ENCODE peak calls at places on chromosomes 6 and 20, in ten cellular contexts. K, A, N, W, Q, H, S, T, I and E are unnamed samples.

GRCh38 chr6:36098920-36099647 is 31.2 kb upstream of the MAPK13 start:
- DNase-seq in Q (no peak), N (no peak), A (no peak), T (no peak), H (no peak), S (peak), K (no peak), W (no peak), I (no peak), E (no peak)

GRCh38 chr6:116008470-116009229 is 52.0 kb downstream of the FRK start:
- DNase-seq in N (no peak), I (peak), Q (no peak), H (no peak), S (no peak), T (no peak), W (peak), K (peak), A (peak), E (no peak)

GRCh38 chr6:16511048-16511660 is 250.1 kb downstream of the ATXN1 start:
- DNase-seq in S (peak), A (no peak), T (no peak), W (peak), H (no peak), N (no peak), Q (no peak), K (peak), I (peak), E (no peak)

GRCh38 chr6:40996591-40997247 is 42.3 kb downstream of the UNC5CL start:
- DNase-seq in I (no peak), Q (no peak), T (peak), N (peak), W (no peak), A (no peak), H (peak), S (peak), K (no peak), E (no peak)

GRCh38 chr6:165697171-165697570 is 34.1 kb upstream of the PDE10A start:
- DNase-seq in Q (no peak), H (no peak), K (no peak), W (no peak), N (no peak), A (no peak), T (no peak), I (peak), S (no peak), E (no peak)

GRCh38 chr6:161057103-161058091 is 65.8 kb downstream of the MAP3K4 start:
- DNase-seq in T (no peak), Q (no peak), N (no peak), S (no peak), H (no peak), A (no peak), K (peak), I (no peak), W (no peak), E (no peak)

GRCh38 chr20:51462566-51463276 is 79.8 kb downstream of the NFATC2 start:
- DNase-seq in W (peak), S (no peak), K (no peak), T (no peak), A (peak), N (no peak), Q (no peak), I (peak), H (no peak), E (no peak)

GRCh38 chr6:158863646-158864045 is 44.5 kb upstream of the EZR start:
- DNase-seq in Q (no peak), W (peak), A (no peak), T (no peak), K (no peak), I (peak), S (no peak), N (no peak), H (no peak), E (no peak)

GRCh38 chr6:93568169-93568568 is 148.8 kb upstream of the EPHA7 start:
- DNase-seq in N (no peak), T (no peak), A (no peak), K (no peak), S (no peak), H (no peak), I (no peak), W (no peak), Q (no peak), E (no peak)

DNA sequence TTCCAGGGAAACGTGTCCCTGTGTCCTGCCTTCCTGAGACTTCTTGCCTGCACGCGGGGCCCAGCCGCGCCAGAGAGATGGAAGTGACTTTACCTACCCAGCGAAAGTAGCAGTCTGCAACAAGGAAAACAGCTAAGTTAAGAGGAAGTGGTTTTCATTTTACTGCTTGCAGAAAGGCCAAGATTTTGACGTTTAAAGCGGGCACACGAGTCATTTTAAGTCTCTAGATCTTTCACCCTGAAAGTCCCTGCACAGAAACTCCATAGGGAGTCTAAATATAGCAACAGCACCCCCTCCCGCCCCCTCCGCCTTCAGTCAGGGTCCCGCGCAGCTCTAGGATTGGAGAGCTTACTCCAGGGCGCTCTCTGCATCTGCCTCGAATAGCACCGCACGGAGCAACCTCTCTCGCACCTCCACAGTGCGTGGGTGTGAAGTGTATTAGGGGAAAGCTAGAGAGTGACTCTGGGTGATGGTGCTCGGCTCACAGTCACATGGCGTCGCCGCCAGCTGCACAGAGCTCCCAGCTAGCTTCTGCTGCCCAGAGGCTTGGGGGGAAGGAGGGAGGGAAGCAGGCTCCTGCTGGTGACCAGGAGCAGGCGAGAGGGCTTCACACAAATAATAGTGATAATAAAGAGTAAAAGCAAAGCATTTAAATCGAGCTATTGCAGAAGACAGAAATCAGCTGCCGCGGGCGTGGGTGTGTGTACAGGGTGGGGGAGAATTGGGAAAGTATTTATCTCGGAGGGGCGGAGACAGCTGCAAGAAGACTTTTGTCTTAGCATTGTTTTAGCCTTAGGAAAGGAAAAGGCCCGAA is 1.8 kb upstream of the KCNQ5 start:
- DNase-seq in S (peak), N (peak), T (peak), W (peak), K (no peak), Q (peak), H (peak), I (peak), A (peak), E (peak)
- TF ChIP-seq CTCF in S (no peak), N (no peak), T (no peak), W (no peak), K (no peak), Q (no peak), H (no peak), I (no peak), A (no peak), E (no peak)

GRCh38 chr20:62352402-62353288 is 14.5 kb downstream of the LAMA5 start:
- DNase-seq in H (no peak), K (peak), Q (no peak), N (no peak), S (no peak), W (no peak), I (peak), A (peak), T (no peak), E (no peak)
- TF ChIP-seq CTCF in H (no peak), K (no peak), Q (no peak), N (no peak), S (no peak), W (no peak), I (peak), A (peak), T (no peak), E (no peak)

GRCh38 chr6:32977953-32978324 is 9.5 kb downstream of the BRD2 start:
- DNase-seq in W (no peak), T (no peak), S (no peak), A (no peak), Q (no peak), H (no peak), I (no peak), N (no peak), K (no peak), E (no peak)

GRCh38 chr6:32977272-32977952 is 9.0 kb downstream of the BRD2 start:
- DNase-seq in H (no peak), I (no peak), K (no peak), W (no peak), T (no peak), S (no peak), Q (no peak), N (no peak), A (no peak), E (no peak)

GRCh38 chr6:32975886-32976285 is 7.5 kb downstream of the BRD2 start:
- DNase-seq in K (no peak), T (no peak), S (no peak), H (no peak), A (no peak), I (no peak), N (no peak), W (no peak), Q (no peak), E (no peak)

GRCh38 chr6:32974541-32975308 is 6.3 kb downstream of the BRD2 start:
- DNase-seq in I (no peak), H (no peak), N (no peak), Q (no peak), K (no peak), S (no peak), T (no peak), A (no peak), W (no peak), E (no peak)

GRCh38 chr6:32976334-32977069 is 8.1 kb downstream of the BRD2 start:
- DNase-seq in K (no peak), Q (no peak), N (no peak), W (no peak), T (no peak), S (no peak), I (no peak), A (no peak), H (no peak), E (no peak)
- TF ChIP-seq CTCF in K (no peak), Q (no peak), N (no peak), W (no peak), T (no peak), S (no peak), I (no peak), A (no peak), H (no peak), E (no peak)

GRCh38 chr6:24909281-24910216 is 26.2 kb downstream of the RIPOR2 start:
- DNase-seq in N (no peak), Q (no peak), H (no peak), I (no peak), A (no peak), T (no peak), S (no peak), K (no peak), W (peak), E (no peak)

GRCh38 chr6:24908555-24908954 is 27.2 kb downstream of the RIPOR2 start:
- DNase-seq in I (no peak), K (no peak), Q (no peak), N (no peak), A (no peak), W (peak), S (no peak), H (no peak), T (no peak), E (no peak)

GRCh38 chr6:24910850-24911712 is 24.7 kb downstream of the RIPOR2 start:
- DNase-seq in I (no peak), Q (peak), A (peak), H (peak), S (peak), T (peak), K (peak), W (peak), N (peak), E (peak)

GRCh38 chr6:24911983-24912382 is 23.8 kb downstream of the RIPOR2 start:
- DNase-seq in Q (no peak), A (no peak), K (no peak), S (no peak), N (no peak), I (no peak), H (no peak), W (no peak), T (no peak), E (no peak)

DNA sequence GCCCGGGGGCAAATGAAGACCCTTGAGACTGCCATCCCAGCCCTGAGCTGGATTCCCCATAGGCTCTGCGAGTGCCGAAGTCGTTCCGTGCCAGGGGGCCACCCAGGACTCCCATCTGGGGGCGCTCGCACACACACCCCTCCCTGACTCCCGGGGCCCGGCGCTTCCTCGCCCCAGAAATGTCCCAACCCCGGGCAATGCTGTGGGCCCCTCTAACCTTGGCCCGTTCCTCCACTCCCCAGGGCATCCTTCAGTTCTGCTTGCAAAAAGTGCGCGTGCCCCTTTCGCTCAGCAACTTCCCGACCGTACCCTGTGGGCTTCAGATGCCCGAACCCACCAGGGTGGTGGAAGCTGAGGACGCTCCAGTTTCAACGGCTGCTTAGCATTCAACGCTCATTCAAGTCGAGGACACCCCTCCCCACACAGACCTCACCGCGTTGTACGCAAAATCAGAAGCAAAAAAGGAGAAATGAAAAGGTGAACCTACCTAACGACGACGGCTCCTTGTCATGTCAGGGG is 25.4 kb downstream of the RIPOR2 start:
- DNase-seq in I (no peak), Q (peak), A (peak), K (peak), H (peak), T (peak), W (peak), N (peak), S (peak), E (peak)
- TF ChIP-seq CTCF in I (no peak), Q (no peak), A (peak), K (no peak), H (no peak), T (no peak), W (peak), N (peak), S (peak), E (no peak)

DNA sequence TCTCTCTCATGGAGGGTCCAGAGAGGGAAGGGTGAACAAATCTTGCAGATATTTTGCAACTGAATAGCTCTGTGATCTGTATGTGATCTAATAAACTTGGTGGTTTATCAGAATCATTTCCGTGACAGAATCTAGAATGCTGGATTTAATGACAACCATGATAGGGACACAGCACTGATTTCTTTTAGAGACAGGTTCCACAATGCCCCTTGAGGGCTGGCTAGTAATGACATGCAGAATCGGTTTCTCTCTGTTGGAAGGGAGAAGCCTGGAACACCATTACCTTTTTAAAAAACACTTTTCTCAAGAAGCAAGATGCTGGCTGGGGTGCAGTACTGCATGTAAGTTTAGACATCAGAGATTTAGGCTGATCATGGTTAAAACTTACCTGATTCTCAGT is 313.4 kb downstream of the CDH26 start:
- DNase-seq in N (no peak), S (peak), H (no peak), T (peak), I (no peak), Q (peak), K (no peak), A (no peak), W (peak), E (no peak)
- TF ChIP-seq CTCF in N (peak), S (no peak), H (peak), T (peak), I (peak), Q (no peak), K (peak), A (peak), W (peak), E (no peak)

DNA sequence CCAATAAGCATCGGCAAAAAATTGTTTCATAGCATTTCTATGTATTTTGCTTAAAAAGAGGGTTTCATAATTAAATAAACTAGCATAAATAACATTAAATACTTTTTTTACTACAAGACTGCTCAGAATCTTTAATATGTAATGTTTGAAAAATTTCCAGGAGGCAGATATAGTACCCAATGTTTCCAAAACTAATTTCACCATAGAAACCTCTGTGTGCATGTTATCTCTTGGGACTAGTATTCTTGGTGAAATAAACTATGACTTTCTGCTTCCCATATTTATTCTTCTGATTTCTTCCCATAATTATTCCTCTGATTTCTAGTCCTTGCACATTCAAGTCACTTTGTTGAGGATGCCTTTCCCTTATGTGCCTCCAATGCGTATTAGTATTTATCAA is 94.5 kb downstream of the PTPRK start:
- DNase-seq in N (no peak), K (no peak), S (no peak), I (no peak), A (no peak), T (no peak), H (no peak), Q (no peak), W (no peak), E (no peak)
- TF ChIP-seq CTCF in N (no peak), K (no peak), S (no peak), I (no peak), A (no peak), T (no peak), H (no peak), Q (no peak), W (no peak), E (no peak)

GRCh38 chr6:140245641-140246040 is 871.2 kb upstream of the CITED2 start:
- DNase-seq in N (no peak), Q (no peak), A (no peak), K (no peak), I (no peak), W (no peak), H (no peak), T (no peak), S (no peak), E (no peak)
- TF ChIP-seq CTCF in N (no peak), Q (no peak), A (no peak), K (no peak), I (no peak), W (no peak), H (no peak), T (no peak), S (no peak), E (no peak)

DNA sequence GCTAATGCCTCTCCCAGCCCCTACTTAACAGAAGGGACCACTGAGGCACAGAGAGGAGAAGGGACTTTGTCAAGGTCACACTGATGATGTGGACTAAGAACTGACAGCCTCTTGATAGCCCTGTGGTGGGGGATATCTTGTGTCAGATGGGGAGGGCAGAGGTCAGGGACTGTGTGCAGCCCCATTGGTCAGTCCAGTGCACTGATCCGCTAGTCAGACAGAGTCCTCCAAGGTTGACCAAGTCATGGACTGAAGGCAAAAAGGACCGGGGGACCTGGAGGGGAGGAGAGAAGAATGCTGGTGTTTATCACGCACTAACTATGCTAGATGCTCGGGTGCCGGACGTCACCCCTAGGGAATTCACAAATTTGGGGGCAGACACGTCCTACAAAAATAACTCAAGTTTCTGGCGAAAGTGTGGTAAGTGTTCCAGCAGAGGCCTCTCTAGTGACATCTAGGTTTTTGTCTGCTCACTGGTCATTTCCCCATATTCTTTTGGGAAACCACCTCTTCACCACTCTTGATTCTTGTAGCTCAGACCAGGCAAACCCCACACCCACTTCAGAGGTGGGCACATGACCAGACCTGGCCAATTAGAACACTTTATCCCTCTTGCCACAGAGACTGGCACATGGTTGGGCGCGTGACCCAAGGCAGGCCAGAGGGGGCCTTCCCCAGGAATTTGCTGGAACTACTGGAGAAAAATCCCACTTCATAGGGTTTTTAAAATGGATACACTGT is 21.0 kb downstream of the TCF15 start:
- DNase-seq in N (no peak), W (no peak), A (no peak), K (no peak), I (no peak), T (no peak), H (no peak), Q (no peak), S (no peak), E (peak)
- TF ChIP-seq CTCF in N (no peak), W (no peak), A (no peak), K (no peak), I (no peak), T (no peak), H (no peak), Q (no peak), S (no peak), E (peak)

GRCh38 chr6:138406443-138406842 is 2.4 kb downstream of the HEBP2 start:
- DNase-seq in W (peak), N (no peak), I (no peak), H (no peak), A (no peak), K (no peak), Q (no peak), S (no peak), T (no peak), E (no peak)
- TF ChIP-seq CTCF in W (no peak), N (no peak), I (no peak), H (no peak), A (no peak), K (no peak), Q (no peak), S (no peak), T (no peak), E (no peak)

GRCh38 chr20:20369353-20370086 is 1.6 kb downstream of the INSM1 start:
- DNase-seq in S (peak), N (peak), K (peak), H (peak), Q (peak), W (no peak), T (peak), A (no peak), I (no peak), E (peak)
- TF ChIP-seq CTCF in S (no peak), N (peak), K (no peak), H (no peak), Q (no peak), W (no peak), T (no peak), A (no peak), I (no peak), E (no peak)